ENCODE peak calls at places on chromosomes 6 and 20, in nine cellular contexts. One of them, this sample, is unnamed.

GRCh38 chr6:55748880-55749279 is 126.5 kb downstream of the BMP5 start:
- DNase-seq in prostate gland: no peak
- DNase-seq in spleen: no peak
- DNase-seq in transverse colon: no peak
- DNase-seq in adrenal gland: no peak
- DNase-seq in HCT116: no peak
- DNase-seq in NB4: no peak
- DNase-seq in GM12878: no peak
- DNase-seq in heart left ventricle: no peak
- DNase-seq in this sample: no peak

GRCh38 chr6:100618349-100618671 is 153.6 kb upstream of the SIM1 start:
- DNase-seq in transverse colon: no peak
- DNase-seq in heart left ventricle: no peak
- DNase-seq in spleen: no peak
- DNase-seq in NB4: no peak
- DNase-seq in HCT116: no peak
- DNase-seq in GM12878: no peak
- DNase-seq in adrenal gland: no peak
- DNase-seq in prostate gland: no peak
- DNase-seq in this sample: no peak

GRCh38 chr6:157760589-157761330 is 62.3 kb upstream of the SNX9 start:
- DNase-seq in GM12878: no peak
- DNase-seq in transverse colon: no peak
- DNase-seq in NB4: peak; percentile 53
- DNase-seq in heart left ventricle: no peak
- DNase-seq in prostate gland: no peak
- DNase-seq in spleen: no peak
- DNase-seq in adrenal gland: no peak
- DNase-seq in HCT116: no peak
- DNase-seq in this sample: no peak

GRCh38 chr20:42364446-42364845 is 746.3 kb upstream of the CHD6 start:
- DNase-seq in NB4: no peak
- DNase-seq in GM12878: no peak
- DNase-seq in adrenal gland: no peak
- DNase-seq in heart left ventricle: no peak
- DNase-seq in spleen: no peak
- DNase-seq in prostate gland: no peak
- DNase-seq in HCT116: no peak
- DNase-seq in transverse colon: no peak
- DNase-seq in this sample: no peak

GRCh38 chr20:11454966-11455799 is 462.5 kb upstream of the BTBD3 start:
- DNase-seq in NB4: no peak
- DNase-seq in spleen: no peak
- DNase-seq in prostate gland: no peak
- DNase-seq in transverse colon: peak; percentile 17
- DNase-seq in HCT116: peak; percentile 90
- DNase-seq in adrenal gland: no peak
- DNase-seq in GM12878: no peak
- DNase-seq in heart left ventricle: no peak
- DNase-seq in this sample: no peak

GRCh38 chr20:21808863-21809664 is 103.6 kb downstream of the PAX1 start:
- DNase-seq in spleen: peak; percentile 83
- DNase-seq in adrenal gland: peak; percentile 60
- DNase-seq in NB4: peak; percentile 57
- DNase-seq in prostate gland: peak; percentile 8
- DNase-seq in transverse colon: peak; percentile 36
- DNase-seq in GM12878: no peak
- DNase-seq in HCT116: no peak
- DNase-seq in heart left ventricle: peak; percentile 58
- DNase-seq in this sample: peak; percentile 55

GRCh38 chr6:47116086-47116485 is 74.0 kb upstream of the ADGRF1 start:
- DNase-seq in spleen: no peak
- DNase-seq in heart left ventricle: no peak
- DNase-seq in HCT116: no peak
- DNase-seq in adrenal gland: no peak
- DNase-seq in transverse colon: no peak
- DNase-seq in NB4: no peak
- DNase-seq in prostate gland: no peak
- DNase-seq in GM12878: no peak
- DNase-seq in this sample: no peak

GRCh38 chr6:34414999-34415858 is 10.6 kb downstream of the RPS10 start:
- DNase-seq in spleen: no peak
- DNase-seq in transverse colon: peak; percentile 62
- DNase-seq in heart left ventricle: peak; percentile 67
- DNase-seq in GM12878: no peak
- DNase-seq in HCT116: peak; percentile 38
- DNase-seq in prostate gland: peak; percentile 74
- DNase-seq in adrenal gland: peak; percentile 91
- DNase-seq in NB4: peak; percentile 85
- DNase-seq in this sample: no peak

DNA sequence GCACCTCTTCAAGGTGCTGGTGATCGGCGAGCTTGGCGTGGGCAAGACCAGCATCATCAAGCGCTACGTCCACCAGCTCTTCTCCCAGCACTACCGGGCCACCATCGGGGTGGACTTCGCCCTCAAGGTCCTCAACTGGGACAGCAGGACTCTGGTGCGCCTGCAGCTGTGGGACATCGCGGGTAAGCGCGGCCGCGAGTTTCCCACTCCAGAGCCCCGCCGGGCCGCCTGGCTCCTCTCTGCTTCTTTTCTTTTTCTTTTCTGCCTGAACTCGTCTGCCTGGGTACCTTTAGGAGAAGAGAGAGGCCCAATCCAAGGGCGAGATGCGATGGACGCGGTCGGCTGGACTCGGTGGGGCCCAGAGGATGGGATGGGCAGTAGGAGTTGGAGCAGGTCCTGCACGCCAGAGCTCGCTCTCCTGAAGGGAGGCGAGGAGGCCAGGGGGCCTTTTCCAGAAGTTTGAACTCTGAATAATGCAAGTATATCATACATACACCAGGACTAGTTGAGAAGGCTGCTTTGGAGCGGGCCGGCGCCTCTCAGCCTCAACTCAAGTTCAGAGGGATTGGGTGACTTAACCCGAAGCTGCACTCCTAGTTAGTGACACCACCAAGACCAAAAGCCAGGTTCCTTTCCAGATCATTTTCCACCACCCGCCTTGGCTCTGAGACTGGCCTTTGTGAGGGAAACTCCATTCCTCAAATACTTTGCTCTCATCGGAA is 468 bp downstream of the RAB32 start:
- DNase-seq in transverse colon: peak; percentile 67
- DNase-seq in prostate gland: peak; percentile 11
- DNase-seq in spleen: no peak
- DNase-seq in HCT116: no peak
- DNase-seq in adrenal gland: peak; percentile 69
- DNase-seq in heart left ventricle: no peak
- DNase-seq in NB4: peak; percentile 67
- DNase-seq in GM12878: no peak
- DNase-seq in this sample: peak; percentile 86
- TF ChIP-seq POLR2A in transverse colon: peak; percentile 77
- TF ChIP-seq POLR2A in prostate gland: no peak
- TF ChIP-seq POLR2A in spleen: no peak
- TF ChIP-seq POLR2A in HCT116: no peak
- TF ChIP-seq POLR2A in adrenal gland: no peak
- TF ChIP-seq POLR2A in heart left ventricle: no peak
- TF ChIP-seq POLR2A in NB4: no peak
- TF ChIP-seq POLR2A in GM12878: no peak
- TF ChIP-seq POLR2A in this sample: peak; percentile 61

DNA sequence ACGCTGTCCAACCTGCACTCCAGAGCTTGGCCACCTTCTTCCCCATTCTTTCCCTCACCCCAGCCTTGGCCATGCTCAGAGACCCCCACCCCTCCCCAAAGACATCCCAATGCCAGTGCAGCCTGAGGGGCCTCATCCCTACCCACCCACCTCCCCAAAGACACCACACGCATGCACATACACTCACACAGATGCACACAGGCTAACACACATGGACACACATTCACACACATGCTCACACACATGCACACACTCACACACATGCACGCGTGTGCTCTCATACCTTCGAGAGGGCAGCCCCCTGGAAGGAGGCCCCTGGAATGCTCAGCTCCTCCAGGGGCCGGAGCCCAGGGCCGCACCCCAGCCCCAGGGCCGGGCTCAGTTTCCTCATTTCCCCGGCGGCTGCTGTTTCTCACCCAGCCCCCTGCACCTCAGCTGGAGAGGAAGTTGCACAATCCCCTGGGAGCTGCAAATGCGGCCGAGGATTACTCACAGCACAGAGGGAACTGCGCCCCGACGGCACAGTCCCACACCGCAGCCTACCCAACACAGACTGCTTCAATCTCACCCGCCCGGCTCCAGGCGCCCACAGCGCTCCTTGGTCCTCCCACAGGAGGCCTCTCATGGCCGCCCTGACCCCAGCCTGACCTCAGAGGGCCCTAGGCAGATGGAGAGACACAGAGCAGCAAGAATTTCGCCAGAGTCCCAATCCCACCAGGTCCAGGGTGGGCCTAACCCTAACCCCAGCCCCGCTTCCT is 12.1 kb downstream of the TFEB start:
- DNase-seq in spleen: peak; percentile 96
- DNase-seq in prostate gland: peak; percentile 40
- DNase-seq in GM12878: no peak
- DNase-seq in heart left ventricle: peak; percentile 90
- DNase-seq in transverse colon: peak; percentile 70
- DNase-seq in HCT116: no peak
- DNase-seq in NB4: peak; percentile 99
- DNase-seq in adrenal gland: peak; percentile 91
- DNase-seq in this sample: peak; percentile 75
- TF ChIP-seq CTCF in spleen: peak; percentile 50
- TF ChIP-seq CTCF in prostate gland: no peak
- TF ChIP-seq CTCF in GM12878: no peak
- TF ChIP-seq CTCF in heart left ventricle: no peak
- TF ChIP-seq CTCF in transverse colon: no peak
- TF ChIP-seq CTCF in HCT116: no peak
- TF ChIP-seq CTCF in NB4: no peak
- TF ChIP-seq CTCF in adrenal gland: peak; percentile 12
- TF ChIP-seq CTCF in this sample: no peak

GRCh38 chr20:17967595-17968365 is 814 bp downstream of the SNX5 start:
- DNase-seq in GM12878: no peak
- DNase-seq in spleen: no peak
- DNase-seq in HCT116: no peak
- DNase-seq in transverse colon: no peak
- DNase-seq in prostate gland: peak; percentile 16
- DNase-seq in adrenal gland: peak; percentile 66
- DNase-seq in heart left ventricle: no peak
- DNase-seq in NB4: peak; percentile 69
- DNase-seq in this sample: no peak

GRCh38 chr20:17969884-17970409 is 1.1 kb downstream of the MGME1 start:
- DNase-seq in prostate gland: peak; percentile 22
- DNase-seq in NB4: peak; percentile 90
- DNase-seq in heart left ventricle: no peak
- DNase-seq in adrenal gland: no peak
- DNase-seq in spleen: peak; percentile 89
- DNase-seq in transverse colon: peak; percentile 36
- DNase-seq in GM12878: no peak
- DNase-seq in HCT116: no peak
- DNase-seq in this sample: peak; percentile 63

GRCh38 chr20:17969276-17969883 is 562 bp downstream of the MGME1 start:
- DNase-seq in heart left ventricle: peak; percentile 41
- DNase-seq in prostate gland: peak; percentile 42
- DNase-seq in HCT116: no peak
- DNase-seq in spleen: no peak
- DNase-seq in transverse colon: peak; percentile 52
- DNase-seq in adrenal gland: peak; percentile 72
- DNase-seq in GM12878: no peak
- DNase-seq in NB4: peak; percentile 69
- DNase-seq in this sample: peak; percentile 51

GRCh38 chr20:17966432-17967312 is 1.9 kb downstream of the SNX5 start:
- DNase-seq in NB4: peak; percentile 76
- DNase-seq in transverse colon: no peak
- DNase-seq in prostate gland: no peak
- DNase-seq in spleen: no peak
- DNase-seq in heart left ventricle: no peak
- DNase-seq in HCT116: no peak
- DNase-seq in adrenal gland: no peak
- DNase-seq in GM12878: no peak
- DNase-seq in this sample: no peak

DNA sequence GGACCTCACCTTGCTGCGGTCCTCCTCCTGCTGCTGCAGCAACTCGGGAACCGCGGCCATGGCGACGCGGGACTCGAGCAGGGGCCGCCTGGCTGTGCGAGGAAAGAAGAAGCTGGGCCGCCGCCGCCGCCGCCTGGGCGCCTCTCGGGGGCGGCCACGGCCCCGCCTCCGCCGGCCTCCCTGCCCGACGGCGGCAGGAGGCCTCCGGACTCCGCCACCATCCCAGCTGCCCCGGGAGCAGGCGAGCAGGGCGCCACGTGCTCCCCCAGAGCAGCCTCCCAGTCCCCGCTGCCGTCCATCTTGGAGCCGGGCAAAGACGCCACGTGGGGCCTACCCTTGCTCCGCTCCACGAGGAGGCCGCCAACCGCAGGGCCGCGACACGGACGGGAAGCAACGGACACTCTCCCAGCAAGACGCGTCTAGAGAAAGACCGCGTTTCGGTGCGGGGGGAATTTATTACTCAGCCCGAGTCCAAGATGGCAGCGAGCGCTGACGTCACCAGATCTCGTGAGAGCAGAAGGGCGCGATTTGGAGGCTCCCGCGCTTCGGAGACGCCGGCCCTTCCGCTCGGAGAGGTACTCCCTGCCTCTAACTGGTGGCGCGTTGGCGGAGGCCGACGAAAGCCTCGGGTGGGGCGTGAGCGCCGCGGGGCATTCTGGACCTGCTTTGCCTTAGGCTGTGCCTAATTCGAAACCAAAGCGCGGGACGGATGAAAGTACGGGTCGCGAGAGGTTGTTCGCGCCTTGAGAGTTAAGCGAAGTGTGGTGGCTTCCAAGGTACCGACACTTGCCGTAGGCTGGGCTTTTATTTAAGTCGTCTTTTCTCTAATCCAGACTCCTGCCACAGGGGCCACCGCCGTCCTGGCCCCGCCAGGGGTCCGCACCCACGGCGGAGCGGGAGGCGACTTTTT is at the start of the genes MGME1 and SNX5:
- DNase-seq in GM12878: peak; percentile 96
- DNase-seq in transverse colon: peak; percentile 100
- DNase-seq in adrenal gland: peak; percentile 100
- DNase-seq in NB4: peak; percentile 100
- DNase-seq in spleen: peak; percentile 100
- DNase-seq in HCT116: peak; percentile 99
- DNase-seq in prostate gland: peak; percentile 99
- DNase-seq in heart left ventricle: peak; percentile 100
- DNase-seq in this sample: peak; percentile 100
- TF ChIP-seq POLR2A in GM12878: peak; percentile 98
- TF ChIP-seq POLR2A in transverse colon: peak; percentile 53
- TF ChIP-seq POLR2A in adrenal gland: no peak
- TF ChIP-seq POLR2A in NB4: peak; percentile 90
- TF ChIP-seq POLR2A in spleen: peak; percentile 17
- TF ChIP-seq POLR2A in HCT116: peak; percentile 85
- TF ChIP-seq POLR2A in prostate gland: peak; percentile 45
- TF ChIP-seq POLR2A in heart left ventricle: no peak
- TF ChIP-seq POLR2A in this sample: peak; percentile 63

DNA sequence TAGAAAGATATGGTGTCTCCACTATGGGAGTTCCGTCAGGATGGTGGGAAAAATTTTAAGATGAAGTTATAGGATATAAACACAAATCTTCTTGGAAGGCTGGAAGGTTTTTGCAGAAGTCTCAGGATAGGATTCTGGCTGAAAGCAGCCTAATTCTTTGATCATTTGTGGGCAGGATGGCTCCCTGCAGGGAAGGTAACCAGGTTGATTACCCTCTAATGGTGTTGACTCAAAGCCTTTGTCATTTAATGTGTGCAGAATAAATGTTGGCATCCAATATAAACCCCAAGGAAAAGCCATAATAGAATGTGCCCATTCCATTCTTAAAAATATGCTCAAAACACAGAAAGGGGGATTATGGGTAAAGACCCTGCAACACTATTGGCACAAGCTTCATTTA is 204.3 kb downstream of the EPM2A start:
- DNase-seq in spleen: no peak
- DNase-seq in GM12878: no peak
- DNase-seq in HCT116: no peak
- DNase-seq in prostate gland: no peak
- DNase-seq in adrenal gland: no peak
- DNase-seq in heart left ventricle: no peak
- DNase-seq in NB4: no peak
- DNase-seq in transverse colon: no peak
- DNase-seq in this sample: no peak
- TF ChIP-seq CTCF in spleen: no peak
- TF ChIP-seq CTCF in GM12878: no peak
- TF ChIP-seq CTCF in HCT116: no peak
- TF ChIP-seq CTCF in prostate gland: no peak
- TF ChIP-seq CTCF in adrenal gland: no peak
- TF ChIP-seq CTCF in heart left ventricle: no peak
- TF ChIP-seq CTCF in NB4: no peak
- TF ChIP-seq CTCF in transverse colon: no peak
- TF ChIP-seq CTCF in this sample: no peak

This sample was measured in right lobe of liver.